ENCODE peak calls at places on chromosomes 11 and 22, in four cellular contexts. I is small intestine, J is PC-9, V is adrenal gland. G is an unnamed sample.

GRCh38 chr11:77559686-77560425 is 29.9 kb upstream of the AQP11 start:
- DNase-seq in I (peak), J (no peak), V (peak), G (no peak)

GRCh38 chr11:78993800-78994430 is 419.3 kb upstream of the NARS2 start:
- DNase-seq in V (no peak), J (no peak), I (no peak), G (no peak)

GRCh38 chr11:125371451-125371935 is 124.6 kb downstream of the FEZ1 start:
- DNase-seq in V (no peak), I (no peak), J (no peak), G (no peak)

GRCh38 chr11:70542811-70543210 is 144.5 kb downstream of the CTTN start:
- DNase-seq in V (no peak), I (no peak), J (no peak), G (no peak)

GRCh38 chr22:34972498-34972897 is 93.5 kb upstream of the ISX start:
- DNase-seq in I (no peak), J (no peak), V (no peak), G (no peak)

GRCh38 chr11:73335204-73335923 is 27.3 kb downstream of the ARHGEF17 start:
- DNase-seq in J (peak), I (peak), V (peak), G (peak)

GRCh38 chr11:62132188-62132587 is 8.4 kb downstream of the INCENP start:
- DNase-seq in V (peak), I (no peak), J (peak), G (no peak)

GRCh38 chr22:20066617-20067383 is 13.2 kb upstream of the DGCR8 start:
- DNase-seq in V (no peak), J (no peak), I (no peak), G (no peak)

GRCh38 chr11:72814831-72815618 is 814 bp downstream of the ATG16L2 start:
- DNase-seq in J (peak), I (peak), V (no peak), G (no peak)

GRCh38 chr22:22386602-22387385 is 121.7 kb downstream of the ZNF280B start:
- DNase-seq in I (peak), V (no peak), J (no peak), G (no peak)

GRCh38 chr11:111845256-111846028 is 25.9 kb downstream of the ALG9 start:
- DNase-seq in I (no peak), J (peak), V (no peak), G (no peak)

GRCh38 chr11:82936261-82936660 is 34.7 kb downstream of the DDIAS start:
- DNase-seq in I (no peak), V (no peak), J (no peak), G (no peak)

GRCh38 chr11:2675540-2675939 is 24.3 kb downstream of the KCNQ1OT1 start:
- DNase-seq in V (no peak), J (no peak), I (no peak), G (no peak)

GRCh38 chr11:44540667-44541066 is 24.8 kb upstream of the CD82 start:
- DNase-seq in I (no peak), J (no peak), V (no peak), G (no peak)

GRCh38 chr11:96167233-96167632 is 175.8 kb downstream of the MAML2 start:
- DNase-seq in J (no peak), V (no peak), I (no peak), G (no peak)

GRCh38 chr11:70538641-70539359 is 140.5 kb downstream of the CTTN start:
- DNase-seq in J (no peak), I (no peak), V (no peak), G (no peak)

GRCh38 chr11:13384837-13385417 is 78.1 kb downstream of the BTBD10 start:
- DNase-seq in J (peak), V (no peak), I (peak), G (no peak)

GRCh38 chr11:13382751-13383150 is 80.3 kb downstream of the BTBD10 start:
- DNase-seq in V (no peak), J (no peak), I (no peak), G (no peak)

GRCh38 chr11:13376838-13377237 is 86.2 kb downstream of the BTBD10 start:
- DNase-seq in V (no peak), I (no peak), J (no peak), G (no peak)

GRCh38 chr11:13378316-13378715 is 84.7 kb downstream of the BTBD10 start:
- DNase-seq in J (no peak), I (no peak), V (no peak), G (no peak)

DNA sequence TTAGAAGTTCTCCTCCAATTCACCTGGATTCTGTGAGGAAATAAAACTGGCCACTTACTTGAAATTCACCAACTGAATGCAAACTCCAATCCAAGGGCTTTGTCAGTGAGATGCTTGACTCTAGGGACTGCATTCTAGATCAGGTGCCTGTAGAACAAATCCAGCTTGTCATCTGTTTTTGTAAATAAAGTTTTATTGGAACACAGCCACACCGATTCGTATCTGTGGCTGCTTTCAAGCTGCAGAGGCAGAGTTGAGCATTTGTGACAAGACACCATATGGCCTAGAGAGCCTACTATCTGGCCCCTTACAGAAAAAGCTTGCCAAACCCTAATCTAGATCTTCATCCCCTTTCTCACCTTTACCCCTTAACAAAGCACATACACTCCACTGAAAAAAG is 82.3 kb downstream of the BTBD10 start:
- DNase-seq in I (no peak), V (no peak), J (no peak), G (no peak)
- H3K27ac ChIP-seq in I (no peak), V (no peak), J (no peak), G (no peak)

DNA sequence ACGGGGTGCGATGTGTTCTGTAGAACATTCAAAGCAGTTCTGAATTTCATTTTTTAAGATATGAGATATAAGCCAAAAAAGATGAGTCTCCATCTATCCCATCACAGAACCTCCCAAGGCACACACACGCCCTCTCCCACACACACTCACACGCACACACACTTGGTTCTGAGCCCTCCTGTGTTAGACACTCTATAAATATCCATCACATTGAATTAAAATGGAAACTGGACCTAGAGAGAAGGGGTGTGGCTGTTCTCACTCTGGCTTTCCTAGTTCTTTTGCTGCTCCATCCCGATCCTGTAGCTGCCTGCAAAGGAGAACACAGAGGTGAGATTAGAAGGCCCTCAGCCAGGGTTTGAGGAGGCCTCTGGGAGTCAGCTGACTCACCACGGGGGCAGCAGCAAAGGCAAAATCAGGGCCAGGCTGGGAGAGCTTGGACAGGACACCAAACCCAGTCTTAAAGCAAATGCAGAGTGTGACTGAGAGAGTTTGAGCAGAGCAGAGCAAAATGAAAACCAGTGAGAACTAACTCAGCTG is 192.3 kb upstream of the CADM1 start:
- DNase-seq in V (no peak), J (no peak), I (no peak), G (no peak)
- H3K27ac ChIP-seq in V (no peak), J (no peak), I (no peak), G (no peak)

GRCh38 chr11:94853836-94854235 is 85.7 kb downstream of the AMOTL1 start:
- DNase-seq in J (no peak), I (no peak), V (no peak), G (no peak)

GRCh38 chr11:94857337-94857736 is 89.2 kb downstream of the AMOTL1 start:
- DNase-seq in V (no peak), J (no peak), I (no peak), G (no peak)

GRCh38 chr11:94855666-94856065 is 87.5 kb downstream of the AMOTL1 start:
- DNase-seq in J (no peak), V (no peak), I (no peak), G (no peak)

GRCh38 chr11:94851864-94852581 is 83.9 kb downstream of the AMOTL1 start:
- DNase-seq in I (no peak), V (no peak), J (no peak), G (no peak)

DNA sequence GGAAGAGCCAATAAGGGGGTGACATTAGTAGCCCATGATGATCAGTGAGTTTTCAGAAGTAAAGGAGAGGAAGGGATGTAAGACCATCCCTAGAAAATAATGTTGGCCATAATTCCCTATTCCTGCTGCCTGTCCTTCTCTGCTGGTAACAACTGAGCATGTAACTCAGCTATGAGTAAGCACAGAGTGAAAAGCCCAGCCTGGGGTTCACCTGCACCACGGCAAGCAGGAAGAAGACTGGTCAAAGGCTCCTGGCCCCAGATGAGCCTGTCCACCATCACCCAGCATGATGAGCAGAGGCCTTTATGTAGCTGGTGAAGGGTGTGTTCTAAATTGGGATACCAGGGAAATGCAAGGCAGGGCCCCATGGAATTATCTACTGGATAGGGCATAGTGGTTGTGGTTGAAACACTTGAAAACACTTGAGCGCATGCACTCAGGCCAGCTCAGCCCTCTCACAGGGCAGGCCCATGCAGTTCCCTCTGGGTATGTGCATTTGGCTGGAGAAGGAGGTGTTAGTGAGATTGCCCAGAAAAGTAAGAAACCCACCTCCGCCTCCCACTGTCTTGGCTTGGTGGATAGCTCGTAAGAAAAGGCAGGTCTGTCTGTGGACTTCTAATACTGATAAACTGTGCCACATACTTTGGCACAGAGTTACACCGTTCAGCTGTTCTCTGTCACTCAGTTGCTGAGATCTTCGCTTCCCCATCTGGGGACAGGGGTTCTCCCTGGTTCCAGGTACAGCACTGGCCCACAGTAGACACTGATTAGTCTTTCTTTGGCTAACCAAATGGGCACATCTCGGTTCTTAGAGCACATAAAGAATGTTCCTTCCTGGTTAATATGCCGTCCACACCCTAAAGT is 86.8 kb downstream of the AMOTL1 start:
- DNase-seq in I (no peak), V (no peak), J (no peak), G (peak)
- H3K27ac ChIP-seq in I (no peak), V (no peak), J (no peak), G (peak)

GRCh38 chr11:104691129-104691528 is 207.1 kb downstream of the CASP12 start:
- DNase-seq in J (no peak), V (no peak), I (no peak), G (no peak)
- H3K27ac ChIP-seq in J (no peak), V (no peak), I (no peak), G (no peak)

DNA sequence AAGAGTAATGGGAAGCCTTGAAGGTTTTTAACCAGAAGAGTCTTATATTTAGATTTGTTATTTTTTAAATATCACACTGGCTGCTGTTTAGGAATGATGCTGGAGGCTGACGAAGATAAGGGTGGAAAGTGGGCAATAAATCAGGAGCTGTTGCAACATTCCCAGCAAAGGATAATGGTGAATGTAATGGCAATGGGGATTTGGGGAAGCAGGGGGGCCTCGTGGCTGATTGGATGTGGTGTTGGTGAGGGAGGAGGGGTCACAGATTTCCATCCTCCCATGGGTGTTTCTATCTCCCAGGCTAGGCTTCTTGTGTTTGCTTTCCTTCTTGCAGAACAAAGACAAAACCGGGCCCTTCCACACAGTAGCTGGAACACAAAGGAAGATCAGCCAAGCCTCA is 80.8 kb downstream of the PIWIL4 start:
- DNase-seq in I (no peak), V (peak), J (no peak), G (no peak)
- H3K27ac ChIP-seq in I (no peak), V (no peak), J (no peak), G (no peak)

GRCh38 chr11:64523456-64524187 is 67.4 kb upstream of the SLC22A12 start:
- DNase-seq in I (no peak), V (no peak), J (no peak), G (no peak)

GRCh38 chr11:64524534-64525042 is 66.4 kb upstream of the SLC22A12 start:
- DNase-seq in J (no peak), I (no peak), V (no peak), G (no peak)

GRCh38 chr11:64522036-64522435 is 69.0 kb upstream of the SLC22A12 start:
- DNase-seq in J (no peak), I (no peak), V (no peak), G (no peak)

GRCh38 chr11:64520013-64520412 is 71.0 kb upstream of the SLC22A12 start:
- DNase-seq in V (no peak), J (no peak), I (no peak), G (no peak)

DNA sequence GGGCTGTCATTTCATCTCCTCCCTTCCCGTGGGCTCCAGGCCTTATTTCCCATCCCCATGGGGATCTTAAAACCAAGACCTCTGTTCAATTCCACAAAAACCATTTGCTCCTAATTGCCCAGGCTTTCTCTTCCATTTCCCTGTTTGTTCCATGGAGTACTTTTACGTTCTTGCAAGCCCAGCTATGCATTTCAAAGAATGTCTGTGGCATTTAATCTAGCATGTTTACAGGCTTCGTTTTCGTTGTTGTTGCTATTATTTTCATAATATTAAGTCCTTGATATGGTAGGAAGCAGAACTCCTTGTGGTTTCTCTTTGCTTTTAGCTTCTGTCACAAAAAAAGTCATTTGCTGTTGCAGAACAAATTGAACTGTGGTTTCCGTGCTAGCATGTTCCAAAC is 68.2 kb upstream of the SLC22A12 start:
- DNase-seq in V (no peak), J (no peak), I (no peak), G (no peak)
- H3K27ac ChIP-seq in V (no peak), J (no peak), I (no peak), G (no peak)

DNA sequence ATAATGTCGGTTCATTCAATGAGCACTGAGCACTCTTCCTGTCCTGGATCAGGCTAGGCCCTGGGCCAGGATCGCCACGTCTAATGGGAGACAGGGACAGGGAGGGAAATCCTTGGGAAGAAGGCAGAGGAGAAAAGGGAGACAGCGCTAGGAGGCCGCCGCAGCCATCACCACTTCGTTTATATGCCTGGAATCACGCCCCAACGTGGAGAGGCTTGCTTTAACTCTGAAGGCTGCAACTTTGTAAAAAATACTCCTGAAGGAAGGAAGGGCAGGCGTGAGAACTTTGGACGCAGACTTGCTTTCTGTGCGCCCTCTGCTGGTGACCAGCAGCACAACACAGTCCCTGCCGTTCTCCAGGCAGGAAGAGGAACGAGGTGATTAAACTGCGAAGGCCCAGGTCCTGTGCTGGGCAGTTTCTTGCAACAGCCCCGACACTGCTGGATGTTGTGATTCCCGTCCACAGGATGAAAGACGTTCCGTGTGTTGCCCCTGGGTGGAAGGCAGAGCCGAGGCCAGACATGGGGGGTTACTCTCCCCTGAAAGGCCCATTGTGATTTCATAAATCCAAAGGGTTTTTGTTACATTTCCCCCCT is 22.1 kb downstream of the RIBC2 start:
- DNase-seq in J (peak), V (peak), I (peak), G (peak)
- H3K27ac ChIP-seq in J (no peak), V (no peak), I (peak), G (peak)

DNA sequence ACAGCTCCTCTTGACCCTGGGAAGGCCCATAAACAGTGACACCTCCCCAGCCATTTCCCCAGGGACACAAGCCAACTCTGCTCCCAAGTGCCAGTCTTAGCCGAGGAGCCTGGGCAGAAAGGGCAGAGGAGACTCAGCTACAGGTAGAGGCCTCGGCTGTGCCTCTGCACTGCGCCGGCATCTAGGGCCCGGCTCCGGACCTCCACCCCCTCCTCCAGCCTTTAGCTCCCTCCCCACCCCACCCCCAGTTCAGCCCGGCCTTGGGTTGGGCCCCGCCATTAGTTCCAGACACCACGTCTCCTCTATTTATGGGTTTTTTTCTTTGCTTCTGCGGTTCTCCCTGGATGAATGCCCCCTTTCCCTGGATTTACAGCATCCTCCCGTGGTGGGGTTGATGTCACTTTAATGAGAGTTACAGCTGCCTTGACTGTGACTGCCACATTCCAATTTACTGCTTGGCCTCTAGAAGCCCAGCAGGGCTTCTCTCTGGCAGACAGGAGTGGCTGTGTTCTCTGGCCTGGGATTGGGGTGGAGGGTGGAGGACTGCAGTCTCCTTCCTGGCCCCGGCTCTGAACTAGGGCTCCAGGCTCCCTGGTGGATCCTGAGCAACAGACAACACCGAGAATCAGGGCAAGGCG is 13.5 kb upstream of the OAF start:
- DNase-seq in I (peak), V (no peak), J (no peak), G (no peak)
- H3K27ac ChIP-seq in I (peak), V (no peak), J (no peak), G (no peak)

GRCh38 chr22:31286360-31287255 is 5.7 kb downstream of the PIK3IP1 start:
- DNase-seq in V (peak), I (peak), J (no peak), G (no peak)

GRCh38 chr22:31289335-31289734 is 3.0 kb downstream of the PIK3IP1 start:
- DNase-seq in J (no peak), I (peak), V (no peak), G (no peak)

GRCh38 chr22:31290494-31291402 is 1.5 kb downstream of the PIK3IP1 start:
- DNase-seq in V (peak), I (peak), J (peak), G (peak)

GRCh38 chr22:31287818-31288495 is 4.3 kb downstream of the PIK3IP1 start:
- DNase-seq in V (no peak), J (no peak), I (no peak), G (no peak)

DNA sequence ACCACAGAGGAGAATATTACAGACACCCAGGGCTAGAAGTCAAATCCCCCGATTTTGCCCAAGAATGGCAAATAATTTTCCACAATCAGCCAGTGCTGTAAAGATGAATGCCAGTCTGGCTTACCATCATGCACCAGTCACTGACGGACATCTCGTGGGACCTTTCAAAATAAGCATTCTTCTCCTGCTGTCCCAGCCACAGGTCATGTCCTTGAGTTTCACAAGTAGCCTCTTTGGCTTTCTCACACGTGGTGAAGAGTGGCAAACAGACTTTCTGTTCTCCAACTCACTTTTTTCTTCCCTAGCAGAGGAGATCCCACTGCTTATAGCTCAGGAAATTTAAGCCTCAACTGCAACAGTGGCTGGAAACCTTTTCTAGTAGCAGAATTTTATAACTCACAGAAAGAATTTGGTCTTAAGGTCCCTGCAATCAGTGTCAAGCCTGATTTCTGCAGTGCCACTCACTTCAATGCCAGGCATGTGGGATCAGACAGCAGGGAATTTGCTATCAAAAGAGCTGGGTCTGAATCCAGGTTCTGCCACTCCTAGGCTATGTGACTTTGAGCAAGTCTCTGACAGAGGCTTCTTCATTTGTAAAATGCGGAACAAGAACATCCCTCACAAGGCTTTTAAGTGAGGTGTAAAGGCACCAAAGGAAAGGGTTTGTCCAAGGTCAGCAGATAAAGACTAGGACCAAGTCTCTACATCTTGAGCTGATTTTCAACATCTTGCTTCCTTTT is 3.6 kb downstream of the PIK3IP1 start:
- DNase-seq in I (no peak), V (peak), J (no peak), G (peak)
- H3K27ac ChIP-seq in I (peak), V (peak), J (no peak), G (peak)

G was measured in lung.